ENCODE peak calls at places on chromosome 2, in five cellular contexts. T is endodermal cell, Z is choroid plexus epithelial cell, F is heart left ventricle, I is NB4. L is an unnamed sample.

GRCh38 chr2:238513346-238513745 is 86.6 kb downstream of the ASB1 start:
- DNase-seq in T (peak), Z (peak), F (no peak), I (peak), L (peak)

GRCh38 chr2:37263839-37264238 is 32.4 kb downstream of the NDUFAF7 start:
- DNase-seq in T (no peak), Z (no peak), F (no peak), I (peak), L (no peak)

GRCh38 chr2:72778410-72778809 is 47.4 kb downstream of the EXOC6B start:
- DNase-seq in T (no peak), Z (peak), F (no peak), I (no peak), L (peak)

GRCh38 chr2:203730076-203730729 is 23.8 kb downstream of the CD28 start:
- DNase-seq in T (no peak), Z (peak), F (no peak), I (no peak), L (peak)

GRCh38 chr2:24082787-24083566 is 1.7 kb downstream of the TP53I3 start:
- DNase-seq in T (no peak), Z (no peak), F (no peak), I (no peak), L (no peak)

GRCh38 chr2:201779996-201780673 is 598 bp downstream of the ALS2 start:
- DNase-seq in T (no peak), Z (peak), F (no peak), I (peak), L (peak)

GRCh38 chr2:118032169-118033013 is 18.5 kb upstream of the CCDC93 start:
- DNase-seq in T (peak), Z (peak), F (no peak), I (peak), L (peak)

GRCh38 chr2:43430489-43430888 is 165.3 kb downstream of the THADA start:
- DNase-seq in T (no peak), Z (no peak), F (no peak), I (no peak), L (peak)

GRCh38 chr2:145775591-145775990 is 1255.7 kb upstream of the ZEB2 start:
- DNase-seq in T (no peak), Z (no peak), F (no peak), I (no peak), L (no peak)

GRCh38 chr2:233029321-233029720 is 3.2 kb upstream of the NEU2 start:
- DNase-seq in T (no peak), Z (no peak), F (no peak), I (no peak), L (no peak)

GRCh38 chr2:73859721-73860586 is 31.2 kb downstream of the STAMBP start:
- DNase-seq in T (no peak), Z (peak), F (no peak), I (peak), L (peak)

GRCh38 chr2:25981596-25982272 is 563 bp downstream of the KIF3C start:
- DNase-seq in T (no peak), Z (peak), F (no peak), I (no peak), L (no peak)

GRCh38 chr2:145091011-145091744 is 571.3 kb upstream of the ZEB2 start:
- DNase-seq in T (no peak), Z (peak), F (no peak), I (no peak), L (peak)

GRCh38 chr2:223585691-223586090 is 16.5 kb downstream of the SCG2 start:
- DNase-seq in T (no peak), Z (peak), F (no peak), I (no peak), L (peak)

GRCh38 chr2:231046908-231047269 is 9.6 kb downstream of the C2orf72 start:
- DNase-seq in T (no peak), Z (no peak), F (no peak), I (no peak), L (no peak)

GRCh38 chr2:168450752-168451151 is 5.3 kb upstream of the CERS6 start:
- DNase-seq in T (no peak), Z (no peak), F (no peak), I (no peak), L (no peak)

GRCh38 chr2:54726940-54727339 is 3.5 kb downstream of the EML6 start:
- DNase-seq in T (no peak), Z (no peak), F (no peak), I (no peak), L (no peak)

GRCh38 chr2:23578964-23579671 is 194.1 kb downstream of the KLHL29 start:
- DNase-seq in T (no peak), Z (no peak), F (peak), I (no peak), L (no peak)

GRCh38 chr2:166439078-166439477 is 55.0 kb downstream of the SCN7A start:
- DNase-seq in T (no peak), Z (no peak), F (no peak), I (no peak), L (no peak)

GRCh38 chr2:74766780-74767179 is 67.1 kb upstream of the HK2 start:
- DNase-seq in T (no peak), Z (no peak), F (no peak), I (peak), L (no peak)

GRCh38 chr2:62197017-62197586 is 1.2 kb downstream of the B3GNT2 start:
- DNase-seq in T (peak), Z (no peak), F (no peak), I (peak), L (no peak)

GRCh38 chr2:41998789-41999470 is 48.9 kb upstream of the PKDCC start:
- DNase-seq in T (no peak), Z (no peak), F (no peak), I (no peak), L (peak)

GRCh38 chr2:149490296-149490695 is 97.3 kb downstream of the MMADHC start:
- DNase-seq in T (no peak), Z (peak), F (no peak), I (no peak), L (no peak)

GRCh38 chr2:26018184-26018716 is 15.6 kb upstream of the RAB10 start:
- DNase-seq in T (peak), Z (peak), F (peak), I (peak), L (peak)

GRCh38 chr2:111702119-111702808 is 181.7 kb downstream of the ANAPC1 start:
- DNase-seq in T (peak), Z (peak), F (no peak), I (peak), L (peak)

GRCh38 chr2:197077336-197077735 is 150.8 kb upstream of the PGAP1 start:
- DNase-seq in T (no peak), Z (no peak), F (no peak), I (no peak), L (no peak)

GRCh38 chr2:97005353-97005752 is 19.0 kb upstream of the FAM178B start:
- DNase-seq in T (no peak), Z (peak), F (no peak), I (peak), L (no peak)

GRCh38 chr2:119011162-119011909 is 69.3 kb downstream of the MARCO start:
- DNase-seq in T (peak), Z (peak), F (peak), I (peak), L (peak)

GRCh38 chr2:30293303-30293912 is 62.1 kb downstream of the LBH start:
- DNase-seq in T (no peak), Z (peak), F (no peak), I (peak), L (peak)

GRCh38 chr2:61784643-61785042 is 69.2 kb downstream of the FAM161A start:
- DNase-seq in T (no peak), Z (no peak), F (no peak), I (no peak), L (no peak)

GRCh38 chr2:202135111-202135874 is 62.2 kb downstream of the KIAA2012 start:
- DNase-seq in T (no peak), Z (peak), F (peak), I (no peak), L (peak)

GRCh38 chr2:45607701-45608100 is 3.4 kb downstream of the SRBD1 start:
- DNase-seq in T (no peak), Z (peak), F (no peak), I (peak), L (peak)

GRCh38 chr2:67560818-67561221 is 163.7 kb downstream of the ETAA1 start:
- DNase-seq in T (no peak), Z (peak), F (no peak), I (no peak), L (peak)

GRCh38 chr2:62340981-62341624 is 145.2 kb downstream of the B3GNT2 start:
- DNase-seq in T (peak), Z (no peak), F (peak), I (peak), L (peak)

GRCh38 chr2:65436825-65437221 is 4.4 kb upstream of the SPRED2 start:
- DNase-seq in T (no peak), Z (peak), F (no peak), I (peak), L (no peak)

GRCh38 chr2:105061560-105061959 is 23.7 kb downstream of the MRPS9 start:
- DNase-seq in T (no peak), Z (no peak), F (no peak), I (peak), L (no peak)

GRCh38 chr2:24919100-24919976 is 699 bp downstream of the ADCY3 start:
- DNase-seq in T (peak), Z (no peak), F (peak), I (peak), L (no peak)

GRCh38 chr2:56522605-56523089 is 338.9 kb downstream of the CCDC85A start:
- DNase-seq in T (no peak), Z (peak), F (no peak), I (no peak), L (peak)

GRCh38 chr2:237692601-237693079 is 65.3 kb downstream of the LRRFIP1 start:
- DNase-seq in T (peak), Z (no peak), F (peak), I (peak), L (no peak)

DNA sequence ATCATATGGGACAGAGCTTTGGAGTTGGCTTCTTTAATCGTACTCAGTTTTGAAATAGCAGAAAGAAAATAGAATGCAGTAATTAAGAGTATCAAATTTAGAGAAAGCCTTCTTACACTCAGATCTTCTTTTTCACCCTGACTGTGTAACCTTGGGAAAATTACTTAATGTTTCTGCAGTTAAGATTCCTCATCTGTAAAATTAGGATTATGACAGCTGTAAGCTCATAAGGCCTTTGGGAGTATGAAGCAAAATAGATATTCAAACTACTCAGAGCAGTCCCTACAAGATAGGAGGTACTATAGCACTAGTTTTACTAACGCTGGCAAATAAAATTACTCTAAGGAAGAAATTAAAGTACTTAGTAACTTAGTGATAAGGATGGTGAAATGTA is 5.6 kb downstream of the COL3A1 start:
- DNase-seq in T (no peak), Z (peak), F (no peak), I (no peak), L (peak)
- H3K4me3 ChIP-seq in T (no peak), Z (peak), F (no peak), I (no peak), L (peak)

GRCh38 chr2:159521272-159521671 is 95.1 kb downstream of the BAZ2B start:
- DNase-seq in T (no peak), Z (no peak), F (no peak), I (no peak), L (no peak)

GRCh38 chr2:159515482-159515881 is 100.9 kb downstream of the BAZ2B start:
- DNase-seq in T (no peak), Z (peak), F (no peak), I (no peak), L (no peak)

GRCh38 chr2:159513745-159514144 is 102.6 kb downstream of the BAZ2B start:
- DNase-seq in T (no peak), Z (no peak), F (no peak), I (no peak), L (no peak)

GRCh38 chr2:159518321-159519005 is 97.9 kb downstream of the BAZ2B start:
- DNase-seq in T (no peak), Z (peak), F (no peak), I (no peak), L (peak)

DNA sequence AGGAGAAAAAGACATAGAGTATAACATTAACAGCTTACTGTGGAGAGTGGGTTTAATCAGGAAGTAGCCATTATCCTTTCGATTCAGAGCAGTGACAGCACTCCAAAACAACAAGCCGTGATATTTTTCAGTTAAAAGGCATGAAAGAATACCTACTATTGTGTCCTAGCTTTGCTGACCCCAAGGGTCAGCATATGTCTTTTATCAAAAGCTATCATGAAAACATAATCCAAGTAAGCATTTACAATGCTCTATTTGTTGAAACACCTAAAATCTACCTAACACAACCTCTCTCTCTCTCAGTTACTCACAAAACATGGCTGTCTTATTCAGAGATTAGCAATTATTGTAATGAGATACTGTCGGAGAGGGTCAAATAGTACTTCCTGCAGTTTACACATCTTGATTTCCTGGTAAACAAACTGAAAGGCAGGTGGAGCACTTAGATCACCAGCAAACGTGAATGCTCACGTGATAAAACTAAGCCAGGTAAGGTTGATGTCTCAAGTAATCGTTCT is 100.0 kb downstream of the BAZ2B start:
- DNase-seq in T (peak), Z (peak), F (no peak), I (peak), L (peak)
- H3K4me3 ChIP-seq in T (peak), Z (peak), F (peak), I (peak), L (peak)

DNA sequence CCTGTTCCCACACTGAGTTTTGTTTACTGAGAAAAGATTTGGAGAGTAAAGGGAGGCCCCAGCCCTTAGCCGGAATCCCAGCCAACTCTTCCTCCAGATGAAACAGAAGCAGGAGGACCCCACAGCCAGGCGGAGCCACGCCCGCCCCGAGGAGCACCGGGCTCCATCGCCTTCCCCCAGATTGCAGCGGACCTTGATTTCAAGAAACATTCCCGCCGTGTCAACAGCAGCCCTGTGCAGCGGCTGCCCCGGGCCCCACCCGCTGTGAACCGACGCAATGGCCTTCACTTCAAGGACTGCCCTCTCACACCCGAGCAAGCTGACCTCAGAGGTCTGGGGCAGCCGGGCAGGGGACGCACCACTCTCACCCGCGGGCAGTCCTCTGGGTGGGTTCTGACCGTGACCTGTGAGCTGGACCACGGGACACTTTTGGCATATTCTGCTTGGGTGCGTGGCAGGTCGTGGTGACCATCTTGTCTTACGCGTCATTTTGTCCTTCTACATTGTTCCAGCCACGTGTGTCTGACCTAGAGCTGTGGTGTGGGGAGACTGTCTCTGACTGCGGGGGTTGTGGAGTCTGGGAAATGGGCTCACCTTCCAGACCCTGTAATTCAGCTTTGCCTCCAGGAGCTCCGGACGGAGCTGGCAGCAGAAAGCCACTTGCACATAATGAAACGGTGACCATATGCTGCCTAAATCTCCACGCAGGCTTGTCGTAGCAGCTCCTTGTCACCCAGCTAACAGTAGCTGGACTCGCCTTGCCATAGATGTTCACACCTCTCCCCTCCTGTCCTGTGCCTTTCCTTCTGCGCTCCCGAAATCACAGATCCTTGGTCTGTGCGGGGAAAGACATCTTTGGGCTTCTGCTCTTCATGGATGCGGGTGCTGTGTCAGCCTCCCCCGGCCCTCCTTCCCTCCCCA is 32.0 kb upstream of the INHBB start:
- DNase-seq in T (no peak), Z (no peak), F (no peak), I (no peak), L (no peak)
- H3K4me3 ChIP-seq in T (no peak), Z (peak), F (peak), I (no peak), L (peak)

DNA sequence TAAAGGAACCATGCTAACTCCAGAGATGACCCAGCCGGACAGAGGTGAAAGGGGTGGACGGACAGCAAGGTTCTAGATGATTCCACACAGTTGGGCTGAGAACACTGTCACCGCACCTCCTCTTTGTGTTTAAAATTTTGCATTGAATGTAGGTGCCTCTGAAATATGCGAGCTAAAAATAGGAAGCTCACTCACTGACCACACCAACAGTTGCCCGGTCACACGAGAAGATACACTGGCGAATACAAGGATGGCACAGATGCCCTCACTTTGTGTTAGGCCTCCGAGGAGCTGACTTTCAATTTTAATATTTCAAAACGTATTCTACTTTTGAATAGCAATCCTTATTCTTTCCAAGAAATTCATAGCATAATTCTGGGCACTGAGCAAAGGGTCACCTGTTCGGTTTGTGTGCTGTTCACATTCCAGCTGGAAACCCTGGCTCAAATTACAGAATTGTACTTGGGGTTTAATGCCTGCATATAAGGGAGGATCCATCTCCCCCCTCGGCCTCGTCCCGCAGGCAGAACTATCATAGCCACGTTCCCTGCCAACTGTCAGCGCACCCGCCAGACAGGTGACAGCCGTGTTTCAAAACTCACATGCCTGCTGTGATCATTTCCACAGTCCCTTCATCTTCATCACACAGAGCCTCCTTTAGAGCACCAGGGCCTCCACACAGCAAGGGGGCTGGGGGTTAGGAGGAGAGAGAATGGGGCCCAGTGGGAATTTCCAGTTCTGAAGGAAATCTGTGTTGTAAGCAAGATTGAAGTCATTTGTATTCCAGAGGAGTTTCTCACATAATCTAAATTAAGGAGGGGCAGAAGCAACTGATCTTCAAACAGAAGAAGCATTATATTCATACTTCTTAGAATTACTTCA is 48.2 kb downstream of the ADI1 start:
- DNase-seq in T (no peak), Z (no peak), F (no peak), I (no peak), L (peak)
- H3K4me3 ChIP-seq in T (no peak), Z (no peak), F (no peak), I (no peak), L (no peak)

DNA sequence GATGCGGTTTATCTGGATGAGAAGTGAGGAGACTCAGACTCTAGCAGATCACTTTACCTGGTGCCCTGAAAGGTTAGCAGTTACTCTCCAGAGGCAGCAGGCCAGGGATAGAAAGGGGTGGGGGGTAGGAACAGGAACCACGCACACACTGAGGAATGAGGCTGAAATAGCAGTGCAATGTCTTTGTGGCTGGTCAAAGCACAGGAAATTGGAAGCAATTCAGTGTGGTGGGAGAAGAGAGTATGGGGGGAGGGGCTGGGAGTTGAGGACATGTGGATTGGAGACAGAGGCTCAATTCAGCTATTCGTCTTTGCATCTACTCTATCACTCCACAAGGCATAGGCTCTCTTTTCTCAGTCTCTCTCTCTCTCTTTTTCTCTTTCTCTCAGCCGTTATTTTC is 979.3 kb downstream of the TSN start:
- DNase-seq in T (peak), Z (peak), F (no peak), I (no peak), L (no peak)
- H3K4me3 ChIP-seq in T (peak), Z (no peak), F (no peak), I (no peak), L (no peak)

GRCh38 chr2:8675543-8675942 is 6.3 kb upstream of the ID2 start:
- DNase-seq in T (no peak), Z (no peak), F (no peak), I (no peak), L (no peak)
- H3K4me3 ChIP-seq in T (no peak), Z (no peak), F (no peak), I (no peak), L (no peak)

GRCh38 chr2:160201849-160202539 is 1.9 kb upstream of the ITGB6 start:
- DNase-seq in T (no peak), Z (no peak), F (no peak), I (no peak), L (no peak)

GRCh38 chr2:160203422-160203821 is 3.4 kb upstream of the ITGB6 start:
- DNase-seq in T (no peak), Z (no peak), F (no peak), I (no peak), L (no peak)

GRCh38 chr2:160200921-160201320 is 849 bp upstream of the ITGB6 start:
- DNase-seq in T (no peak), Z (no peak), F (no peak), I (no peak), L (no peak)

GRCh38 chr2:160205511-160205910 is 5.4 kb upstream of the ITGB6 start:
- DNase-seq in T (no peak), Z (peak), F (no peak), I (no peak), L (peak)

GRCh38 chr2:160203007-160203406 is 2.9 kb upstream of the ITGB6 start:
- DNase-seq in T (no peak), Z (no peak), F (no peak), I (no peak), L (no peak)
- H3K4me3 ChIP-seq in T (peak), Z (no peak), F (no peak), I (no peak), L (no peak)

L was measured in fibroblast of the aortic adventitia.